ENCODE peak calls at places on chromosomes 11 and 22, in nine cellular contexts. B is activated CD4-positive, alpha-beta T cell treated with anti-CD3 and anti-CD28 coated beads, Interleukin-2, amount 10 ng/mL, durations not matched to agents 7 days and 5 days; W is ACHN; Y is iris pigment epithelial cell; V is activated gamma-delta T cell treated with Interleukin-2 at 50 U/mL for 16 hours; X is GM13977; G is activated naive CD4-positive, alpha-beta T cell treated with anti-CD3 and anti-CD28 coated beads for 36 hours; L is pancreas; R is SK-N-SH. E is an unnamed sample.

GRCh38 chr11:2797181-2797711 is 88.3 kb downstream of the CDKN1C start:
- DNase-seq in Y (no peak), G (no peak), V (no peak), W (no peak), X (no peak), B (no peak), R (no peak), L (peak), E (no peak)

GRCh38 chr11:69352181-69352580 is 58.2 kb downstream of the MYEOV start:
- DNase-seq in V (no peak), R (no peak), G (no peak), B (no peak), Y (no peak), W (no peak), X (no peak), L (no peak), E (no peak)

GRCh38 chr11:64268687-64269379 is 15.6 kb downstream of the BAD start:
- DNase-seq in Y (peak), R (peak), B (peak), L (peak), G (peak), W (peak), X (no peak), V (peak), E (peak)

GRCh38 chr11:4164884-4165590 is 70.4 kb downstream of the RRM1 start:
- DNase-seq in B (no peak), L (no peak), Y (no peak), X (no peak), V (no peak), R (no peak), G (no peak), W (no peak), E (no peak)

GRCh38 chr11:44837650-44838049 is 110.9 kb downstream of the TSPAN18 start:
- DNase-seq in Y (peak), W (no peak), L (no peak), R (no peak), V (no peak), X (no peak), B (no peak), G (no peak), E (no peak)

GRCh38 chr22:39980635-39981034 is 14.1 kb upstream of the FAM83F start:
- DNase-seq in Y (no peak), B (no peak), X (no peak), G (no peak), V (no peak), R (no peak), W (no peak), L (no peak), E (no peak)

GRCh38 chr22:50260434-50260800 is 1.1 kb downstream of the MAPK12 start:
- DNase-seq in G (no peak), Y (peak), R (no peak), X (no peak), L (no peak), V (no peak), B (no peak), W (no peak), E (no peak)

GRCh38 chr11:81979444-81979843 is 754.2 kb downstream of the FAM181B start:
- DNase-seq in B (no peak), X (no peak), R (no peak), L (no peak), G (no peak), V (no peak), W (no peak), Y (no peak), E (no peak)

GRCh38 chr11:79082280-79082679 is 358.6 kb downstream of the TENM4 start:
- DNase-seq in V (no peak), Y (no peak), W (no peak), X (no peak), R (no peak), L (no peak), G (no peak), B (no peak), E (no peak)

GRCh38 chr22:25880524-25880923 is 138.5 kb downstream of the MYO18B start:
- DNase-seq in G (no peak), L (no peak), X (peak), R (no peak), V (no peak), W (peak), Y (no peak), B (no peak), E (no peak)

GRCh38 chr22:17369553-17370035 is 334 bp downstream of the CECR2 start:
- DNase-seq in R (peak), Y (peak), L (peak), V (peak), B (peak), X (peak), W (peak), G (peak), E (no peak)

GRCh38 chr11:62137881-62138629 is 14.2 kb downstream of the INCENP start:
- DNase-seq in V (no peak), G (no peak), X (no peak), W (no peak), Y (no peak), R (peak), L (no peak), B (no peak), E (no peak)

GRCh38 chr11:46710821-46711269 is 8.2 kb upstream of the F2 start:
- DNase-seq in B (no peak), G (no peak), V (no peak), Y (peak), R (no peak), X (no peak), W (peak), L (no peak), E (no peak)